ENCODE peak calls at places on chromosomes 12 and 14, in six cellular contexts. O, I, T, G, F and V are unnamed samples.

GRCh38 chr14:20262642-20263128 is 23.6 kb downstream of the OR11H4 start:
- DNase-seq in O (no peak), I (no peak), T (peak; percentile 83), G (peak; percentile 93), F (peak; percentile 57), V (no peak)

GRCh38 chr12:48853228-48853688 is 1.3 kb upstream of the DDX23 start:
- DNase-seq in O (peak; percentile 86), I (peak; percentile 81), T (peak; percentile 76), G (peak; percentile 96), F (peak; percentile 94), V (peak; percentile 91)

GRCh38 chr14:60276347-60276746 is 27.3 kb downstream of the PPM1A start:
- DNase-seq in O (no peak), I (no peak), T (no peak), G (peak; percentile 33), F (peak; percentile 17), V (no peak)

GRCh38 chr12:131221061-131221945 is 267.6 kb downstream of the ADGRD1 start:
- DNase-seq in O (no peak), I (no peak), T (no peak), G (no peak), F (no peak), V (no peak)

GRCh38 chr14:69719501-69719951 is 47.4 kb upstream of the SRSF5 start:
- DNase-seq in O (no peak), I (no peak), T (peak; percentile 16), G (no peak), F (peak; percentile 99), V (peak; percentile 81)

GRCh38 chr12:104985206-104985605 is 910 bp upstream of the NOPCHAP1 start:
- DNase-seq in O (no peak), I (no peak), T (no peak), G (no peak), F (no peak), V (no peak)

GRCh38 chr12:105092336-105092735 is 8.1 kb upstream of the ALDH1L2 start:
- DNase-seq in O (no peak), I (no peak), T (no peak), G (peak; percentile 46), F (no peak), V (no peak)

GRCh38 chr12:5268424-5269210 is 163.3 kb upstream of the NTF3 start:
- DNase-seq in O (no peak), I (no peak), T (no peak), G (no peak), F (no peak), V (no peak)

GRCh38 chr12:53977596-53978464 is 3.1 kb upstream of the HOTAIR start:
- DNase-seq in O (no peak), I (peak; percentile 30), T (no peak), G (peak; percentile 14), F (no peak), V (no peak)

GRCh38 chr14:56328021-56328420 is 209.8 kb downstream of the PELI2 start:
- DNase-seq in O (no peak), I (no peak), T (no peak), G (no peak), F (no peak), V (no peak)

GRCh38 chr12:46577063-46577776 is 204.6 kb upstream of the SLC38A2 start:
- DNase-seq in O (no peak), I (no peak), T (no peak), G (no peak), F (no peak), V (no peak)

GRCh38 chr12:101480849-101481248 is 5.7 kb downstream of the SPIC start:
- DNase-seq in O (no peak), I (no peak), T (no peak), G (no peak), F (no peak), V (no peak)

GRCh38 chr12:536751-537150 is 77.0 kb downstream of the B4GALNT3 start:
- DNase-seq in O (no peak), I (no peak), T (no peak), G (no peak), F (no peak), V (no peak)

GRCh38 chr12:38159092-38159551 is 157.5 kb upstream of the ALG10B start:
- DNase-seq in O (no peak), I (no peak), T (no peak), G (no peak), F (no peak), V (peak; percentile 13)

GRCh38 chr14:78399316-78399889 is 229.2 kb downstream of the NRXN3 start:
- DNase-seq in O (no peak), I (no peak), T (no peak), G (peak; percentile 36), F (peak; percentile 24), V (no peak)

GRCh38 chr14:77761205-77761931 is 412 bp upstream of the SNW1 start:
- DNase-seq in O (peak; percentile 47), I (peak; percentile 64), T (peak; percentile 8), G (peak; percentile 39), F (peak; percentile 73), V (no peak)

GRCh38 chr12:26032719-26033241 is 74.3 kb downstream of the RASSF8 start:
- DNase-seq in O (no peak), I (no peak), T (no peak), G (peak; percentile 49), F (peak; percentile 40), V (no peak)

GRCh38 chr14:27026097-27026496 is 428.3 kb upstream of the NOVA1 start:
- DNase-seq in O (no peak), I (no peak), T (no peak), G (no peak), F (no peak), V (no peak)

GRCh38 chr12:28144532-28144931 is 45.7 kb upstream of the CCDC91 start:
- DNase-seq in O (no peak), I (no peak), T (no peak), G (no peak), F (no peak), V (no peak)

GRCh38 chr14:43042408-43042807 is 1435.7 kb downstream of the LRFN5 start:
- DNase-seq in O (no peak), I (no peak), T (no peak), G (peak; percentile 23), F (no peak), V (no peak)

GRCh38 chr12:82517027-82517426 is 158.7 kb downstream of the METTL25 start:
- DNase-seq in O (no peak), I (no peak), T (no peak), G (peak; percentile 58), F (peak; percentile 21), V (no peak)

GRCh38 chr14:55028066-55028465 is 1.0 kb downstream of the SOCS4 start:
- DNase-seq in O (no peak), I (no peak), T (no peak), G (peak; percentile 29), F (peak; percentile 19), V (no peak)

GRCh38 chr14:38205949-38206665 is 1.6 kb upstream of the SSTR1 start:
- DNase-seq in O (no peak), I (no peak), T (no peak), G (no peak), F (no peak), V (no peak)

GRCh38 chr14:38202444-38203191 is 5.1 kb upstream of the SSTR1 start:
- DNase-seq in O (no peak), I (no peak), T (no peak), G (no peak), F (no peak), V (no peak)

GRCh38 chr14:38205414-38205813 is 2.3 kb upstream of the SSTR1 start:
- DNase-seq in O (no peak), I (no peak), T (no peak), G (no peak), F (no peak), V (no peak)

GRCh38 chr14:38204717-38205115 is 3.0 kb upstream of the SSTR1 start:
- DNase-seq in O (no peak), I (no peak), T (no peak), G (no peak), F (no peak), V (no peak)

GRCh38 chr14:38203929-38204716 is 3.6 kb upstream of the SSTR1 start:
- DNase-seq in O (no peak), I (no peak), T (no peak), G (peak; percentile 30), F (no peak), V (no peak)
- H3K27ac ChIP-seq in O (no peak overlapping the region), I (no peak overlapping the region), T (no peak overlapping the region), G (no peak overlapping the region), F (no peak overlapping the region), V (no peak overlapping the region)

GRCh38 chr14:101843665-101844064 is 82.2 kb downstream of the PPP2R5C start:
- DNase-seq in O (no peak), I (no peak), T (no peak), G (peak; percentile 21), F (no peak), V (no peak)
- H3K27ac ChIP-seq in O (no peak overlapping the region), I (no peak overlapping the region), T (no peak overlapping the region), G (no peak overlapping the region), F (no peak overlapping the region), V (no peak overlapping the region)

DNA sequence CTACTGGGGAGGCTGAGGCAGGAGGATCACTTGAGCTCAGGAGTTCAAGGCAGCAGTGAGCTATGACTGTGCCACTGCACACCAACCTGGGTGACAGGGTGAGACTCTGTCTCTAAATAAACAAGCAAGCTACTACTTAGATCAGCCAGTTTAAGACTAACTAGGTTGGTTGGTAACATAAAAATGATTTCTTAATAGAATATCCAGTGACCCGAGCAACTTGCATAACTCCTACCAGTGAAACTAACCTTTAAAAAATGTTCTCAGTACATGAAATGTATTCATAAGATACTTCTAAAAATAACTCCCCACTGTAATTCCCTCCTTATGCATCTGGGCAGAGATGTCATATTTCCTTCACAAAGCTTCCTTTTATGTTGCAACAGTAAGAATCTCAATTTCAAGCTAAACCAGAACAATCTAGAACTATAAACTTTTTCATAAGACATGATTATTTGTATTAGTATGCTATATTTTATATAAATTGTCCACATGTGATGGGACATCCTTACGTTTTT is 15.8 kb downstream of the TAOK3 start:
- DNase-seq in O (no peak), I (no peak), T (peak; percentile 70), G (peak; percentile 54), F (peak; percentile 79), V (no peak)
- H3K27ac ChIP-seq in O (peak overlapping the region; percentile 75), I (peak overlapping the region; percentile 47), T (peak overlapping the region; percentile 87), G (peak overlapping the region; percentile 31), F (no peak overlapping the region), V (peak overlapping the region; percentile 61)

DNA sequence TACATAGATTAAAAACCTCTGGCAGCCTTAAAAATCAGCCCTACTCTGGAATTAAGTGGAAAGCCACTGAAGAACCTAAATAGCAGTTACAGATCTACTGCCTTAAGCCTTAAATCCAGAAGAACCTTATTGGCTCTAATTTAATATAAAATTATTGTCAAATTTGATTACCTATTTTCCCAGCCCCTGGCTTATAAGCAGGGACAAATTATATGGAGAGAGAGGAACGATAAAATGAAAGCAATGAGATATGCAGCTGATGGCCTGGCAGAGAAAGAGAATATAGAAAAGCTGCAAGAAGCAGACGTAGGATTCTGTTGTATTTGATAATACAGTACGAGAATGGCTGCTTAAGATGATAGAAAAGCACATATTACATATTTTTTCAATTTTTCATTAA is 129.6 kb downstream of the KICS2 start:
- DNase-seq in O (no peak), I (no peak), T (no peak), G (no peak), F (no peak), V (no peak)
- H3K27ac ChIP-seq in O (no peak overlapping the region), I (no peak overlapping the region), T (no peak overlapping the region), G (no peak overlapping the region), F (no peak overlapping the region), V (no peak overlapping the region)

GRCh38 chr14:104657114-104657524 is 32.3 kb upstream of the INF2 start:
- DNase-seq in O (no peak), I (no peak), T (no peak), G (no peak), F (no peak), V (no peak)
- H3K27ac ChIP-seq in O (no peak overlapping the region), I (no peak overlapping the region), T (no peak overlapping the region), G (no peak overlapping the region), F (no peak overlapping the region), V (no peak overlapping the region)